ENCODE peak calls at places on chromosomes 1 and 21, in ten cellular contexts. One of them, this sample, is unnamed.
A peak's percentile ranks its signal among the peaks of the same experiment; 100 is the strongest.

GRCh38 chr1:210259496-210259895 is 26.9 kb downstream of the SERTAD4 start:
- DNase-seq in effector memory CD4-positive, alpha-beta T cell: no peak
- DNase-seq in kidney: no peak
- DNase-seq in suprapubic skin: no peak
- DNase-seq in neuronal stem cell: no peak
- DNase-seq in CD4-positive, alpha-beta memory T cell: no peak
- DNase-seq in neural progenitor cell: peak; percentile 47
- DNase-seq in mesendoderm: no peak
- DNase-seq in BE2C: no peak
- DNase-seq in tibial artery: no peak
- DNase-seq in this sample: no peak

GRCh38 chr1:63773815-63774616 is at the start of gene ROR1:
- DNase-seq in effector memory CD4-positive, alpha-beta T cell: no peak
- DNase-seq in kidney: peak; percentile 94
- DNase-seq in suprapubic skin: peak; percentile 96
- DNase-seq in neuronal stem cell: peak; percentile 85
- DNase-seq in CD4-positive, alpha-beta memory T cell: peak; percentile 2
- DNase-seq in neural progenitor cell: peak; percentile 94
- DNase-seq in mesendoderm: peak; percentile 94
- DNase-seq in BE2C: peak; percentile 87
- DNase-seq in tibial artery: peak; percentile 96
- DNase-seq in this sample: peak; percentile 95

GRCh38 chr1:33244143-33244808 is 12.0 kb upstream of the ZNF362 start:
- DNase-seq in effector memory CD4-positive, alpha-beta T cell: no peak
- DNase-seq in kidney: no peak
- DNase-seq in suprapubic skin: no peak
- DNase-seq in neuronal stem cell: no peak
- DNase-seq in CD4-positive, alpha-beta memory T cell: no peak
- DNase-seq in neural progenitor cell: no peak
- DNase-seq in mesendoderm: peak; percentile 93
- DNase-seq in BE2C: no peak
- DNase-seq in tibial artery: no peak
- DNase-seq in this sample: no peak

GRCh38 chr1:80349218-80349617 is 1342.7 kb upstream of the ADGRL4 start:
- DNase-seq in effector memory CD4-positive, alpha-beta T cell: no peak
- DNase-seq in kidney: no peak
- DNase-seq in suprapubic skin: no peak
- DNase-seq in neuronal stem cell: no peak
- DNase-seq in CD4-positive, alpha-beta memory T cell: no peak
- DNase-seq in neural progenitor cell: peak; percentile 3
- DNase-seq in mesendoderm: peak; percentile 1
- DNase-seq in BE2C: no peak
- DNase-seq in tibial artery: no peak
- DNase-seq in this sample: peak; percentile 13

GRCh38 chr1:226638001-226638601 is 89.5 kb downstream of the STUM start:
- DNase-seq in effector memory CD4-positive, alpha-beta T cell: no peak
- DNase-seq in kidney: peak; percentile 67
- DNase-seq in suprapubic skin: peak; percentile 77
- DNase-seq in neuronal stem cell: no peak
- DNase-seq in CD4-positive, alpha-beta memory T cell: no peak
- DNase-seq in neural progenitor cell: no peak
- DNase-seq in mesendoderm: no peak
- DNase-seq in BE2C: no peak
- DNase-seq in tibial artery: peak; percentile 65
- DNase-seq in this sample: no peak

GRCh38 chr1:93692983-93693591 is 11.4 kb upstream of the BCAR3 start:
- DNase-seq in effector memory CD4-positive, alpha-beta T cell: no peak
- DNase-seq in kidney: no peak
- DNase-seq in suprapubic skin: no peak
- DNase-seq in neuronal stem cell: no peak
- DNase-seq in CD4-positive, alpha-beta memory T cell: no peak
- DNase-seq in neural progenitor cell: no peak
- DNase-seq in mesendoderm: peak; percentile 34
- DNase-seq in BE2C: no peak
- DNase-seq in tibial artery: no peak
- DNase-seq in this sample: no peak

GRCh38 chr1:36516372-36517018 is 33.8 kb upstream of the CSF3R start:
- DNase-seq in effector memory CD4-positive, alpha-beta T cell: no peak
- DNase-seq in kidney: no peak
- DNase-seq in suprapubic skin: no peak
- DNase-seq in neuronal stem cell: peak; percentile 78
- DNase-seq in CD4-positive, alpha-beta memory T cell: peak; percentile 11
- DNase-seq in neural progenitor cell: peak; percentile 86
- DNase-seq in mesendoderm: peak; percentile 79
- DNase-seq in BE2C: peak; percentile 52
- DNase-seq in tibial artery: peak; percentile 62
- DNase-seq in this sample: peak; percentile 76

GRCh38 chr21:33543505-33544129 is 779 bp downstream of the SON start:
- DNase-seq in effector memory CD4-positive, alpha-beta T cell: no peak
- DNase-seq in kidney: peak; percentile 91
- DNase-seq in suprapubic skin: peak; percentile 84
- DNase-seq in neuronal stem cell: no peak
- DNase-seq in CD4-positive, alpha-beta memory T cell: no peak
- DNase-seq in neural progenitor cell: peak; percentile 87
- DNase-seq in mesendoderm: no peak
- DNase-seq in BE2C: peak; percentile 71
- DNase-seq in tibial artery: no peak
- DNase-seq in this sample: no peak

GRCh38 chr1:59484090-59484489 is 187.2 kb downstream of the FGGY start:
- DNase-seq in effector memory CD4-positive, alpha-beta T cell: no peak
- DNase-seq in kidney: no peak
- DNase-seq in suprapubic skin: no peak
- DNase-seq in neuronal stem cell: no peak
- DNase-seq in CD4-positive, alpha-beta memory T cell: no peak
- DNase-seq in neural progenitor cell: no peak
- DNase-seq in mesendoderm: no peak
- DNase-seq in BE2C: peak; percentile 12
- DNase-seq in tibial artery: no peak
- DNase-seq in this sample: no peak

GRCh38 chr1:14553711-14554110 is 44.8 kb upstream of the KAZN start:
- DNase-seq in effector memory CD4-positive, alpha-beta T cell: no peak
- DNase-seq in kidney: peak; percentile 90
- DNase-seq in suprapubic skin: no peak
- DNase-seq in neuronal stem cell: no peak
- DNase-seq in CD4-positive, alpha-beta memory T cell: no peak
- DNase-seq in neural progenitor cell: no peak
- DNase-seq in mesendoderm: no peak
- DNase-seq in BE2C: no peak
- DNase-seq in tibial artery: no peak
- DNase-seq in this sample: no peak

GRCh38 chr1:113073457-113073950 is 506 bp downstream of the LRIG2 start:
- DNase-seq in effector memory CD4-positive, alpha-beta T cell: no peak
- DNase-seq in kidney: no peak
- DNase-seq in suprapubic skin: no peak
- DNase-seq in neuronal stem cell: no peak
- DNase-seq in CD4-positive, alpha-beta memory T cell: no peak
- DNase-seq in neural progenitor cell: peak; percentile 89
- DNase-seq in mesendoderm: peak; percentile 91
- DNase-seq in BE2C: no peak
- DNase-seq in tibial artery: peak; percentile 79
- DNase-seq in this sample: peak; percentile 57

GRCh38 chr1:24351918-24352637 is 32.9 kb downstream of the GRHL3 start:
- DNase-seq in effector memory CD4-positive, alpha-beta T cell: no peak
- DNase-seq in kidney: peak; percentile 17
- DNase-seq in suprapubic skin: no peak
- DNase-seq in neuronal stem cell: no peak
- DNase-seq in CD4-positive, alpha-beta memory T cell: no peak
- DNase-seq in neural progenitor cell: no peak
- DNase-seq in mesendoderm: no peak
- DNase-seq in BE2C: peak; percentile 15
- DNase-seq in tibial artery: no peak
- DNase-seq in this sample: no peak

GRCh38 chr1:94654505-94654904 is 112.9 kb upstream of the F3 start:
- DNase-seq in effector memory CD4-positive, alpha-beta T cell: no peak
- DNase-seq in kidney: no peak
- DNase-seq in suprapubic skin: no peak
- DNase-seq in neuronal stem cell: no peak
- DNase-seq in CD4-positive, alpha-beta memory T cell: no peak
- DNase-seq in neural progenitor cell: no peak
- DNase-seq in mesendoderm: no peak
- DNase-seq in BE2C: no peak
- DNase-seq in tibial artery: no peak
- DNase-seq in this sample: no peak

GRCh38 chr1:215276582-215276981 is 194.0 kb downstream of the KCNK2 start:
- DNase-seq in effector memory CD4-positive, alpha-beta T cell: no peak
- DNase-seq in kidney: no peak
- DNase-seq in suprapubic skin: no peak
- DNase-seq in neuronal stem cell: no peak
- DNase-seq in CD4-positive, alpha-beta memory T cell: no peak
- DNase-seq in neural progenitor cell: no peak
- DNase-seq in mesendoderm: no peak
- DNase-seq in BE2C: no peak
- DNase-seq in tibial artery: no peak
- DNase-seq in this sample: no peak

GRCh38 chr1:143610196-143610595 is 361.6 kb downstream of the FAM72C start:
- DNase-seq in effector memory CD4-positive, alpha-beta T cell: no peak
- DNase-seq in kidney: no peak
- DNase-seq in suprapubic skin: no peak
- DNase-seq in neuronal stem cell: no peak
- DNase-seq in CD4-positive, alpha-beta memory T cell: no peak
- DNase-seq in neural progenitor cell: no peak
- DNase-seq in mesendoderm: no peak
- DNase-seq in BE2C: no peak
- DNase-seq in tibial artery: no peak
- DNase-seq in this sample: no peak

GRCh38 chr1:99525313-99525712 is 120.6 kb upstream of the PALMD start:
- DNase-seq in effector memory CD4-positive, alpha-beta T cell: no peak
- DNase-seq in kidney: no peak
- DNase-seq in suprapubic skin: no peak
- DNase-seq in neuronal stem cell: no peak
- DNase-seq in CD4-positive, alpha-beta memory T cell: no peak
- DNase-seq in neural progenitor cell: no peak
- DNase-seq in mesendoderm: no peak
- DNase-seq in BE2C: no peak
- DNase-seq in tibial artery: no peak
- DNase-seq in this sample: no peak

GRCh38 chr21:31726407-31726806 is 5.5 kb downstream of the SCAF4 start:
- DNase-seq in effector memory CD4-positive, alpha-beta T cell: no peak
- DNase-seq in kidney: no peak
- DNase-seq in suprapubic skin: no peak
- DNase-seq in neuronal stem cell: no peak
- DNase-seq in CD4-positive, alpha-beta memory T cell: no peak
- DNase-seq in neural progenitor cell: no peak
- DNase-seq in mesendoderm: no peak
- DNase-seq in BE2C: no peak
- DNase-seq in tibial artery: no peak
- DNase-seq in this sample: no peak

GRCh38 chr1:200640373-200641174 is 20.0 kb upstream of the KIF14 start:
- DNase-seq in effector memory CD4-positive, alpha-beta T cell: no peak
- DNase-seq in kidney: no peak
- DNase-seq in suprapubic skin: no peak
- DNase-seq in neuronal stem cell: no peak
- DNase-seq in CD4-positive, alpha-beta memory T cell: no peak
- DNase-seq in neural progenitor cell: no peak
- DNase-seq in mesendoderm: peak; percentile 14
- DNase-seq in BE2C: no peak
- DNase-seq in tibial artery: no peak
- DNase-seq in this sample: no peak
- H3K36me3 ChIP-seq in effector memory CD4-positive, alpha-beta T cell: no peaks in the 10 kb centered on the region
- H3K36me3 ChIP-seq in kidney: no peaks in the 10 kb centered on the region
- H3K36me3 ChIP-seq in suprapubic skin: peaks cover 8% of the 10 kb centered on the region
- H3K36me3 ChIP-seq in neuronal stem cell: no peaks in the 10 kb centered on the region
- H3K36me3 ChIP-seq in CD4-positive, alpha-beta memory T cell: peaks cover 7% of the 10 kb centered on the region
- H3K36me3 ChIP-seq in neural progenitor cell: no peaks in the 10 kb centered on the region
- H3K36me3 ChIP-seq in mesendoderm: no peaks in the 10 kb centered on the region
- H3K36me3 ChIP-seq in BE2C: no peaks in the 10 kb centered on the region
- H3K36me3 ChIP-seq in tibial artery: peaks cover 4% of the 10 kb centered on the region
- H3K36me3 ChIP-seq in this sample: peaks cover 4% of the 10 kb centered on the region

DNA sequence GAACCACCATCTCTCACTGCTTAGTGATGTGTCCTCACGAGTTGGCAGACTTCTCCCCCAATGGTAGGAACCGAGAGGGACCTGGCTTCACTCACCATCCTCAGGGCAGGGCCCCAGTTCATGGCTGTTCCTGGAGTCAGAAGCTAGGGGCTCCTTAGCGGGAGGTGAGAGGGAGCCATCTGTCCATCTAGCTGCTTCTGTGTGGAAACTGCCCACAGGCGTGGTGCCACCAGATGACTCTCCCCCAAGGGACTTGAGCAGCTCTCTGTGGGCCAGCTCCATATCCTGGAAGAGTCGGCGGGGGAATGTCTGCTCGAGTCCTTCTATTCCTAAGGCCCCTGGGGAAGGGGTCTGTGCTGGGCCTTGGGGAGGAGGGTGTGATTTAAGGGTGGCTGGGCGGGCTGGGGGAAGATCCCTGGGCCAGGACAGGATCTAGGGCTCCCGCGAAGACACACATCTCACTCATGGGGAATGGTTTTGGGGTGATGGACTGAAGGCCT is 16.3 kb downstream of the LRRC71 start:
- DNase-seq in effector memory CD4-positive, alpha-beta T cell: no peak
- DNase-seq in kidney: no peak
- DNase-seq in suprapubic skin: no peak
- DNase-seq in neuronal stem cell: no peak
- DNase-seq in CD4-positive, alpha-beta memory T cell: no peak
- DNase-seq in neural progenitor cell: no peak
- DNase-seq in mesendoderm: no peak
- DNase-seq in BE2C: peak; percentile 44
- DNase-seq in tibial artery: no peak
- DNase-seq in this sample: no peak
- H3K36me3 ChIP-seq in effector memory CD4-positive, alpha-beta T cell: peaks cover 27% of the 10 kb centered on the region
- H3K36me3 ChIP-seq in kidney: peaks cover 38% of the 10 kb centered on the region
- H3K36me3 ChIP-seq in suprapubic skin: peaks cover 66% of the 10 kb centered on the region
- H3K36me3 ChIP-seq in neuronal stem cell: peaks cover 44% of the 10 kb centered on the region
- H3K36me3 ChIP-seq in CD4-positive, alpha-beta memory T cell: peaks cover 26% of the 10 kb centered on the region
- H3K36me3 ChIP-seq in neural progenitor cell: no peaks in the 10 kb centered on the region
- H3K36me3 ChIP-seq in mesendoderm: peaks cover 8% of the 10 kb centered on the region
- H3K36me3 ChIP-seq in BE2C: peaks cover 13% of the 10 kb centered on the region
- H3K36me3 ChIP-seq in tibial artery: peaks cover 47% of the 10 kb centered on the region
- H3K36me3 ChIP-seq in this sample: peaks cover 82% of the 10 kb centered on the region

GRCh38 chr1:64855557-64855956 is 110.7 kb downstream of the RAVER2 start:
- DNase-seq in effector memory CD4-positive, alpha-beta T cell: no peak
- DNase-seq in kidney: no peak
- DNase-seq in suprapubic skin: no peak
- DNase-seq in neuronal stem cell: no peak
- DNase-seq in CD4-positive, alpha-beta memory T cell: no peak
- DNase-seq in neural progenitor cell: no peak
- DNase-seq in mesendoderm: no peak
- DNase-seq in BE2C: no peak
- DNase-seq in tibial artery: no peak
- DNase-seq in this sample: no peak
- H3K36me3 ChIP-seq in effector memory CD4-positive, alpha-beta T cell: peaks cover 94% of the 10 kb centered on the region
- H3K36me3 ChIP-seq in kidney: peaks cover 62% of the 10 kb centered on the region
- H3K36me3 ChIP-seq in suprapubic skin: peaks cover 83% of the 10 kb centered on the region
- H3K36me3 ChIP-seq in neuronal stem cell: no peaks in the 10 kb centered on the region
- H3K36me3 ChIP-seq in CD4-positive, alpha-beta memory T cell: peaks cover 92% of the 10 kb centered on the region
- H3K36me3 ChIP-seq in neural progenitor cell: no peaks in the 10 kb centered on the region
- H3K36me3 ChIP-seq in mesendoderm: peaks cover 2% of the 10 kb centered on the region
- H3K36me3 ChIP-seq in BE2C: no peaks in the 10 kb centered on the region
- H3K36me3 ChIP-seq in tibial artery: peaks cover 89% of the 10 kb centered on the region
- H3K36me3 ChIP-seq in this sample: peaks cover 84% of the 10 kb centered on the region

DNA sequence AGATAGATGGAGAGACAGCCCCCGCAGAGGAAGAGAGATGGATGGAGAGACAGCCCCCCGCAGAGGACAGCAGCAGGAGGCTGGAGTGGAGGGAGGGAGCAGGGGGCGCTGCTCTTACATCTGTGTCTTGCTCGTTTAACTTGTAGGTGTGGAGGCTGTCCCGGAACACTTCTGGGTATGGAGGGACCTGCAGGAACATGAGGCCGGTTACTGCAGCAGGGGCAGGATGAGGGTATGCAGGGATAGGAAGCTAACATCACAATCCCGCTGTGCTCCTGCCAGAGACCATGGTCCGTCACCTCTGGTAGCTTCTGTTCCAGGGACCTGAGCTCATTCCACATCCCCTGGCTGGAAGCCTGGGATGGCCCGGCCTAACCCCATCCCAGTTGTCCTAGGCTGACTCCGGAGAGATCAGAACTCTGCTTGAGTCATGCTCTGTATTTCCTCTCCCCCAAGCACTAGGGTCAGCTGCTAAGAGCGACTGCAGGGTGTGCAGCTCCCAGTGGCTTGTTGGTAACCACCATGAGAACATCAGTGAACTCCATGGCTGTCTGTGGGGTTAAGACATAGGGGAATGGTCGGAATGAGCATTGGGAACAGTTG is 36.7 kb upstream of the GOLT1A start:
- DNase-seq in effector memory CD4-positive, alpha-beta T cell: no peak
- DNase-seq in kidney: no peak
- DNase-seq in suprapubic skin: no peak
- DNase-seq in neuronal stem cell: no peak
- DNase-seq in CD4-positive, alpha-beta memory T cell: no peak
- DNase-seq in neural progenitor cell: no peak
- DNase-seq in mesendoderm: no peak
- DNase-seq in BE2C: no peak
- DNase-seq in tibial artery: no peak
- DNase-seq in this sample: no peak
- H3K36me3 ChIP-seq in effector memory CD4-positive, alpha-beta T cell: no peaks in the 10 kb centered on the region
- H3K36me3 ChIP-seq in kidney: peaks cover 50% of the 10 kb centered on the region
- H3K36me3 ChIP-seq in suprapubic skin: peaks cover 6% of the 10 kb centered on the region
- H3K36me3 ChIP-seq in neuronal stem cell: no peaks in the 10 kb centered on the region
- H3K36me3 ChIP-seq in CD4-positive, alpha-beta memory T cell: no peaks in the 10 kb centered on the region
- H3K36me3 ChIP-seq in neural progenitor cell: no peaks in the 10 kb centered on the region
- H3K36me3 ChIP-seq in mesendoderm: no peaks in the 10 kb centered on the region
- H3K36me3 ChIP-seq in BE2C: peaks cover 53% of the 10 kb centered on the region
- H3K36me3 ChIP-seq in tibial artery: no peaks in the 10 kb centered on the region
- H3K36me3 ChIP-seq in this sample: no peaks in the 10 kb centered on the region